ENCODE peak calls at places on chromosome 11, in seven cellular contexts. L is mesothelial cell of epicardium; N is stimulated activated naive CD4-positive, alpha-beta T cell; G is RCC 7860; R is NCI-H345; F is NCI-H1417; T is amniotic epithelial cell. S is an unnamed sample.

GRCh38 chr11:134670961-134671370 is 258.9 kb upstream of the B3GAT1 start:
- DNase-seq in R (no peak), T (no peak), G (no peak), L (no peak), N (no peak), F (no peak), S (no peak)

GRCh38 chr11:103294516-103294915 is 185.3 kb downstream of the DYNC2H1 start:
- DNase-seq in N (no peak), F (no peak), L (no peak), R (no peak), G (no peak), T (no peak), S (no peak)

GRCh38 chr11:41665633-41666032 is 206.2 kb upstream of the LRRC4C start:
- DNase-seq in N (no peak), L (no peak), G (no peak), F (no peak), R (no peak), T (no peak), S (no peak)

GRCh38 chr11:66727282-66727882 is 1.6 kb downstream of the SPTBN2 start:
- DNase-seq in F (peak; percentile 60), G (no peak), N (no peak), R (peak; percentile 21), L (peak; percentile 60), T (peak; percentile 65), S (peak; percentile 17)

GRCh38 chr11:104946907-104947306 is 21.5 kb downstream of the CASP4 start:
- DNase-seq in G (peak; percentile 57), F (peak; percentile 62), R (peak; percentile 14), N (no peak), T (peak; percentile 59), L (no peak), S (peak; percentile 66)

GRCh38 chr11:1665313-1665712 is 31.7 kb upstream of the KRTAP5-6 start:
- DNase-seq in L (no peak), T (no peak), F (no peak), N (no peak), G (no peak), R (no peak), S (no peak)

GRCh38 chr11:71568707-71569349 is 3.5 kb downstream of the KRTAP5-10 start:
- DNase-seq in F (no peak), T (no peak), R (no peak), L (no peak), N (no peak), G (no peak), S (peak; percentile 3)

GRCh38 chr11:69011624-69012091 is 1.4 kb downstream of the MRGPRF start:
- DNase-seq in R (no peak), N (no peak), G (no peak), L (no peak), T (no peak), F (no peak), S (no peak)